ENCODE peak calls at places on chromosomes 16 and 17, in five cellular contexts. J is PC-3, S is HCT116, G is kidney, A is fibroblast of lung. C is an unnamed sample.

GRCh38 chr16:86010680-86011141 is 111.7 kb downstream of the IRF8 start:
- DNase-seq in G (peak), A (no peak), J (no peak), S (no peak), C (no peak)

GRCh38 chr17:69050999-69051775 is 9.5 kb downstream of the ABCA9 start:
- DNase-seq in J (no peak), A (peak), G (no peak), S (no peak), C (no peak)

GRCh38 chr16:84103678-84104077 is 13.1 kb downstream of the MBTPS1 start:
- DNase-seq in S (no peak), G (no peak), J (peak), A (peak), C (peak)

GRCh38 chr16:60204221-60204620 is 1470.1 kb upstream of the GOT2 start:
- DNase-seq in A (no peak), S (no peak), G (no peak), J (no peak), C (peak)

GRCh38 chr16:75027520-75028300 is 28.9 kb downstream of the ZNRF1 start:
- DNase-seq in J (no peak), G (no peak), S (no peak), A (no peak), C (no peak)

GRCh38 chr16:88376835-88377726 is 5.7 kb upstream of the ZNF469 start:
- DNase-seq in S (no peak), J (no peak), A (no peak), G (peak), C (no peak)

GRCh38 chr16:56643080-56643778 is 4.8 kb downstream of the MT1A start:
- DNase-seq in A (peak), S (peak), J (peak), G (peak), C (peak)

GRCh38 chr16:46857261-46857962 is 26.4 kb upstream of the C16orf87 start:
- DNase-seq in G (no peak), S (peak), A (peak), J (peak), C (peak)

GRCh38 chr16:3553138-3553923 is 23.9 kb downstream of the NLRC3 start:
- DNase-seq in J (no peak), S (no peak), A (no peak), G (no peak), C (no peak)

GRCh38 chr16:24805484-24805883 is 40.3 kb upstream of the SLC5A11 start:
- DNase-seq in A (no peak), G (no peak), J (no peak), S (no peak), C (no peak)

GRCh38 chr16:57955572-57955971 is 15.4 kb downstream of the CNGB1 start:
- DNase-seq in S (no peak), G (peak), J (no peak), A (no peak), C (peak)

GRCh38 chr17:142876-143784 is 5.8 kb downstream of the SCGB1C2 start:
- DNase-seq in G (peak), A (no peak), J (no peak), S (no peak), C (no peak)

GRCh38 chr17:61578645-61579044 is 12.4 kb downstream of the NACA2 start:
- DNase-seq in G (no peak), A (no peak), J (no peak), S (no peak), C (no peak)

GRCh38 chr17:66829386-66829864 is 5.5 kb upstream of the CACNG5 start:
- DNase-seq in G (no peak), J (peak), S (no peak), A (peak), C (peak)

GRCh38 chr16:52613508-52613907 is 66.6 kb upstream of the TOX3 start:
- DNase-seq in S (no peak), J (no peak), G (no peak), A (no peak), C (no peak)

GRCh38 chr16:46883353-46883689 is 841 bp upstream of the GPT2 start:
- DNase-seq in A (no peak), J (no peak), S (no peak), G (no peak), C (no peak)

GRCh38 chr17:50532452-50533024 is at the start of gene EPN3:
- DNase-seq in J (peak), A (no peak), G (peak), S (peak), C (peak)

GRCh38 chr17:60563743-60564142 is 36.2 kb upstream of the PPM1D start:
- DNase-seq in J (peak), S (no peak), G (no peak), A (no peak), C (no peak)

GRCh38 chr16:67431077-67431804 is at the start of gene HSD11B2:
- DNase-seq in A (peak), J (peak), S (peak), G (peak), C (peak)

GRCh38 chr17:13520899-13521572 is 80.7 kb downstream of the HS3ST3A1 start:
- DNase-seq in J (peak), S (no peak), A (peak), G (no peak), C (peak)

GRCh38 chr17:4771519-4772234 is at the start of gene TM4SF5:
- DNase-seq in G (peak), S (no peak), J (peak), A (no peak), C (peak)

GRCh38 chr17:64983708-64984107 is 64.4 kb upstream of the LRRC37A3 start:
- DNase-seq in A (no peak), G (no peak), S (no peak), J (no peak), C (no peak)

GRCh38 chr17:78774956-78775571 is 7.0 kb downstream of the CYTH1 start:
- DNase-seq in J (no peak), A (no peak), S (no peak), G (no peak), C (peak)

GRCh38 chr17:78780852-78781338 is 1.2 kb downstream of the CYTH1 start:
- DNase-seq in G (peak), A (peak), S (no peak), J (no peak), C (no peak)

GRCh38 chr17:78780335-78780734 is 1.7 kb downstream of the CYTH1 start:
- DNase-seq in J (no peak), A (no peak), S (no peak), G (peak), C (no peak)

GRCh38 chr17:78779848-78780247 is 2.2 kb downstream of the CYTH1 start:
- DNase-seq in J (no peak), S (no peak), G (peak), A (no peak), C (peak)

DNA sequence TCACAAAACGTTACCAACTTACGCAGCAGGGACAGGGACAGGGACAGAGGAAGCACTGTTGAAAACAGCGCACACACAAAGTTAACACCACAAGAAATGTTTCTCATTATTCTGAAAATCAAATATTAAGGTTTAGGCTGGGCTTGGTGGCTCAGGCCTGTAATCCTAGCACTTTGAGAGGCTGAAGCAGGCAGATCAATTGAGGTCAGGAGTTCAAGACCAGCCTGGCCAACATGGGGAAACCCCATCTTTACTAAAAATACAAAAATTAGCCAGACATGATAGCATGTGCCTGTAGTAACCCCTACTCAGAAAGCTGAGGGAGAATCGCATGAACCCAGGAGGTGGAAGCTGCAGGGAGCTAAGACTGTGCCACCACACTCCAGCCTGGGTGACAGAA is 4.2 kb downstream of the CYTH1 start:
- DNase-seq in J (no peak), S (no peak), A (no peak), G (no peak), C (no peak)
- H3K9ac ChIP-seq in J (no peak), S (no peak), A (no peak), G (no peak), C (no peak)

DNA sequence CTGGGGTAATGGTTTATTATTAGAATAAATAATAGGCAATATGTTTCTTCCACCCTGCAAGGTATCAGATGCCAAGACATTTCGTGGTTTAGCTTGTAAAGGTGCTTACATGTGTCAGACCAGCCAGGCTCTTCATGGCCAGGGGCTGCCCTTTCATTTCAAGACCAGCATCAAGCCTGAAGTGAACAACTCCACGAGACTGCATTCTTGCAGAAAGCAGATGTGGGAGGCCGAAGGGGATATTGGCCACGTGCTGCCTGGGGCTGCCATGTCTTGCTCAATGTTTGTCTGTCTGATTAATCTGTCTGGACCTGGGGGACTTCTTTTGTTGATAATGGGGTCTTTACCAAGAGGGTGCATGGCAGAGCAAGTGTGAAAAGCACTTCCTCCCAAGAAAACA is 294.2 kb upstream of the RBFOX1 start:
- DNase-seq in G (no peak), A (no peak), S (no peak), J (no peak), C (no peak)
- H3K27ac ChIP-seq in G (no peak), A (no peak), S (no peak), J (no peak), C (no peak)

GRCh38 chr17:1608676-1609075 is 20.0 kb downstream of the SLC43A2 start:
- DNase-seq in S (no peak), A (no peak), G (no peak), J (no peak), C (peak)
- H3K9ac ChIP-seq in S (no peak), A (no peak), G (no peak), J (no peak), C (no peak)

GRCh38 chr17:7833011-7833794 is 814 bp upstream of the KDM6B start:
- DNase-seq in A (no peak), S (no peak), J (no peak), G (peak), C (no peak)
- H3K27ac ChIP-seq in A (no peak), S (no peak), J (no peak), G (peak), C (no peak)

GRCh38 chr17:46929413-46929812 is 6.5 kb downstream of the GOSR2 start:
- DNase-seq in G (no peak), A (no peak), S (no peak), J (peak), C (peak)
- H3K9ac ChIP-seq in G (no peak), A (no peak), S (no peak), J (no peak), C (no peak)

DNA sequence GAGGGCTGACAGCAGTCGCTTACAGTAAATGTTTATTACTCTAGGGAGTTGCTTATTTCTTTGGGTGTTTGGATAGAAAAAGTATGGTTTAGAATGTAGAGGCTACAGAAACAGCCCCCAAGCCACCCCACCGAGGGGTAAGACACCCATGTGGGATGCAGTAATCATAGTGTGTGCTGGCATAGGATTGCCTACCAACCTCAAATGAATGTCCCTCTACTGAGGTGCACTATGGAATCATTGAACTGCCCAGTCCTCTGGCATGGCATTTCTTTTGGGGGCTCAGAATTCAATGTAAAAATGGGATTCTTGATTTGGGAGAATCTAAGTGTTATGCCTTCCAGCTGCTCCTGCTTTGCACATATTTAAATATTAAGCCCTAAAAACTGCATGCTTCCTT is 46.8 kb downstream of the ZNF267 start:
- DNase-seq in G (no peak), J (no peak), A (no peak), S (no peak), C (no peak)
- H3K27ac ChIP-seq in G (no peak), J (no peak), A (no peak), S (no peak), C (no peak)

GRCh38 chr17:47317119-47317518 is 6.6 kb upstream of the EFCAB13 start:
- DNase-seq in S (no peak), G (no peak), J (no peak), A (peak), C (no peak)

GRCh38 chr17:47318197-47318918 is 5.4 kb upstream of the EFCAB13 start:
- DNase-seq in G (no peak), A (no peak), J (no peak), S (no peak), C (no peak)

GRCh38 chr17:47324224-47325020 is 667 bp downstream of the EFCAB13 start:
- DNase-seq in A (peak), S (no peak), J (peak), G (no peak), C (no peak)

GRCh38 chr17:47323382-47324223 is at the start of gene EFCAB13:
- DNase-seq in S (no peak), G (peak), A (peak), J (peak), C (peak)

GRCh38 chr17:47320879-47321502 is 2.8 kb upstream of the EFCAB13 start:
- DNase-seq in J (no peak), A (no peak), S (no peak), G (no peak), C (no peak)
- H3K9ac ChIP-seq in J (no peak), A (no peak), S (no peak), G (no peak), C (no peak)

GRCh38 chr16:51327001-51327400 is 175.9 kb upstream of the SALL1 start:
- DNase-seq in A (peak), G (no peak), J (no peak), S (no peak), C (peak)
- H3K27ac ChIP-seq in A (no peak), G (no peak), J (no peak), S (no peak), C (peak)

DNA sequence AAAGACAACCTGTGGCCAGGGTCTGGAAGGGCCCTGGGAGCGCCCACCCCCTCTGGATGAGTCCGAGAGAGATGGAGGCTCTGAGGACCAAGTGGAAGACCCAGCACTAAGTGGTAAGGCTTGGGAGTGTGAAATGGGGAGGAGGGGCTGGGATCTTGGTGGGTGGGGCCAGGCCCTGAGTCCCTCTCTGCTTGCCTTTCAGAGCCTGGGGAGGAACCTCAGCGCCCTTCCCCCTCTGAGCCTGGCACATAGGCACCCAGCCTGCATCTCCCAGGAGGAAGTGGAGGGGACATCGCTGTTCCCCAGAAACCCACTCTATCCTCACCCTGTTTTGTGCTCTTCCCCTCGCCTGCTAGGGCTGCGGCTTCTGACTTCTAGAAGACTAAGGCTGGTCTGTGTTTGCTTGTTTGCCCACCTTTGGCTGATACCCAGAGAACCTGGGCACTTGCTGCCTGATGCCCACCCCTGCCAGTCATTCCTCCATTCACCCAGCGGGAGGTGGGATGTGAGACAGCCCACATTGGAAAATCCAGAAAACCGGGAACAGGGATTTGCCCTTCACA is 1.2 kb upstream of the STARD3 start:
- DNase-seq in J (no peak), S (no peak), G (no peak), A (no peak), C (no peak)
- H3K9ac ChIP-seq in J (no peak), S (peak), G (peak), A (no peak), C (no peak)

DNA sequence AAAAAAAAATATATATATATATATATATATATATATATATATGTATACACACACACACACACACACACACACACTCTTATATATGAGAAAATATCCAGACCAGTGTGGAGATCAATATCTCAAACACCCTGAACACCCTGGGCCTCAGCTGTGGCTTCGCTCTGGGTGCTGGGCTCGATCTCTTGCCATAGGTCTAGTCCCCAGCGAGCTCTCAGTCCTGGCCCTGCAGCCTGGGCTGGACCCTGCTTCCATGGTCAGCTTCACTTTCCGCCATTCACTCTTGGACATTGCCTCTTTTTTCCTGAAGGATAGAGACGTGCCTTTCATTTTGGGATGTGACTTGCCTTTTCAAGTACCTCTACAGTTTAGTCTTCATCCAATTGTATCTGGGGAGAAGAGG is 341.7 kb downstream of the CPPED1 start:
- DNase-seq in G (no peak), A (no peak), S (no peak), J (no peak), C (no peak)
- H3K27ac ChIP-seq in G (no peak), A (no peak), S (no peak), J (no peak), C (no peak)

C was measured in mammary epithelial cell.